ENCODE peak calls at places on chromosomes 13 and 19, in five cellular contexts. R is astrocyte, Z is right atrium auricular region, O is thyroid gland, E is spleen. L is an unnamed sample.

GRCh38 chr19:46737275-46737654 is 8.6 kb upstream of the FKRP start:
- DNase-seq in O (no peak), Z (no peak), E (no peak), R (no peak), L (no peak)

GRCh38 chr13:87656311-87656710 is 14.9 kb upstream of the SLITRK5 start:
- DNase-seq in O (no peak), E (no peak), R (peak; percentile 76), Z (no peak), L (no peak)

GRCh38 chr19:31629936-31630335 is 280.7 kb upstream of the TSHZ3 start:
- DNase-seq in E (no peak), Z (no peak), R (no peak), O (no peak), L (no peak)

GRCh38 chr13:57630661-57631606 is 610 bp upstream of the PCDH17 start:
- DNase-seq in Z (no peak), E (no peak), O (no peak), R (peak; percentile 79), L (no peak)

GRCh38 chr13:52882803-52883202 is 34.4 kb upstream of the PCDH8 start:
- DNase-seq in E (no peak), O (no peak), Z (no peak), R (no peak), L (no peak)

GRCh38 chr19:34418300-34418699 is 9.9 kb upstream of the UBA2 start:
- DNase-seq in R (no peak), E (no peak), Z (no peak), O (no peak), L (no peak)

GRCh38 chr13:38735655-38736440 is 49.0 kb downstream of the FREM2 start:
- DNase-seq in E (no peak), Z (no peak), R (no peak), O (peak; percentile 20), L (no peak)

GRCh38 chr13:73268306-73268705 is 209.5 kb downstream of the KLF5 start:
- DNase-seq in O (no peak), Z (no peak), R (no peak), E (no peak), L (peak; percentile 58)

GRCh38 chr19:17475541-17476115 is 5.3 kb downstream of the SLC27A1 start:
- DNase-seq in E (no peak), O (peak; percentile 52), Z (peak; percentile 66), R (peak; percentile 61), L (no peak)

GRCh38 chr19:7595466-7596133 is at the start of gene CAMSAP3:
- DNase-seq in O (peak; percentile 62), R (no peak), Z (no peak), E (no peak), L (peak; percentile 73)

GRCh38 chr19:54252243-54252642 is 4.8 kb downstream of the LILRB5 start:
- DNase-seq in E (no peak), R (no peak), Z (peak; percentile 9), O (no peak), L (no peak)

GRCh38 chr13:47598340-47598911 is 402.6 kb downstream of the SUCLA2 start:
- DNase-seq in E (no peak), O (no peak), Z (no peak), R (no peak), L (no peak)

GRCh38 chr19:49872245-49873148 is 4.7 kb downstream of the AKT1S1 start:
- DNase-seq in R (no peak), Z (no peak), E (no peak), O (no peak), L (no peak)

GRCh38 chr13:29369060-29369743 is 226.3 kb downstream of the SLC7A1 start:
- DNase-seq in E (no peak), Z (no peak), R (peak; percentile 16), O (peak; percentile 42), L (no peak)

GRCh38 chr19:1725100-1726064 is 27.9 kb upstream of the ONECUT3 start:
- DNase-seq in R (no peak), Z (no peak), E (no peak), O (no peak), L (peak; percentile 25)

GRCh38 chr19:31419871-31420430 is 70.7 kb upstream of the TSHZ3 start:
- DNase-seq in E (no peak), O (no peak), R (no peak), Z (no peak), L (no peak)

GRCh38 chr13:102935896-102936321 is 90.1 kb downstream of the ERCC5 start:
- DNase-seq in R (no peak), E (no peak), Z (no peak), O (no peak), L (no peak)

GRCh38 chr13:50910483-50910805 is 853 bp downstream of the RNASEH2B start:
- DNase-seq in O (no peak), R (peak; percentile 48), E (no peak), Z (no peak), L (no peak)

GRCh38 chr19:5534787-5535586 is 32.8 kb downstream of the TINCR start:
- DNase-seq in E (no peak), R (no peak), Z (no peak), O (no peak), L (no peak)

GRCh38 chr13:28540612-28541011 is 45.7 kb upstream of the FLT1 start:
- DNase-seq in O (no peak), Z (no peak), E (no peak), R (no peak), L (no peak)

GRCh38 chr13:104006625-104007061 is 940.4 kb upstream of the SLC10A2 start:
- DNase-seq in R (peak; percentile 90), E (no peak), O (peak; percentile 3), Z (no peak), L (no peak)

GRCh38 chr13:94163535-94163934 is 315.9 kb downstream of the DCT start:
- DNase-seq in E (no peak), Z (no peak), R (no peak), O (no peak), L (no peak)

GRCh38 chr19:15222738-15223648 is 9.3 kb downstream of the EPHX3 start:
- DNase-seq in O (peak; percentile 70), E (peak; percentile 93), R (peak; percentile 88), Z (peak; percentile 91), L (peak; percentile 74)

GRCh38 chr13:49220856-49221614 is 897 bp downstream of the MLNR start:
- DNase-seq in O (no peak), Z (peak; percentile 26), E (no peak), R (no peak), L (no peak)

GRCh38 chr13:41465215-41465907 is 8.0 kb downstream of the RGCC start:
- DNase-seq in O (peak; percentile 21), R (peak; percentile 82), E (peak; percentile 94), Z (no peak), L (peak; percentile 65)

DNA sequence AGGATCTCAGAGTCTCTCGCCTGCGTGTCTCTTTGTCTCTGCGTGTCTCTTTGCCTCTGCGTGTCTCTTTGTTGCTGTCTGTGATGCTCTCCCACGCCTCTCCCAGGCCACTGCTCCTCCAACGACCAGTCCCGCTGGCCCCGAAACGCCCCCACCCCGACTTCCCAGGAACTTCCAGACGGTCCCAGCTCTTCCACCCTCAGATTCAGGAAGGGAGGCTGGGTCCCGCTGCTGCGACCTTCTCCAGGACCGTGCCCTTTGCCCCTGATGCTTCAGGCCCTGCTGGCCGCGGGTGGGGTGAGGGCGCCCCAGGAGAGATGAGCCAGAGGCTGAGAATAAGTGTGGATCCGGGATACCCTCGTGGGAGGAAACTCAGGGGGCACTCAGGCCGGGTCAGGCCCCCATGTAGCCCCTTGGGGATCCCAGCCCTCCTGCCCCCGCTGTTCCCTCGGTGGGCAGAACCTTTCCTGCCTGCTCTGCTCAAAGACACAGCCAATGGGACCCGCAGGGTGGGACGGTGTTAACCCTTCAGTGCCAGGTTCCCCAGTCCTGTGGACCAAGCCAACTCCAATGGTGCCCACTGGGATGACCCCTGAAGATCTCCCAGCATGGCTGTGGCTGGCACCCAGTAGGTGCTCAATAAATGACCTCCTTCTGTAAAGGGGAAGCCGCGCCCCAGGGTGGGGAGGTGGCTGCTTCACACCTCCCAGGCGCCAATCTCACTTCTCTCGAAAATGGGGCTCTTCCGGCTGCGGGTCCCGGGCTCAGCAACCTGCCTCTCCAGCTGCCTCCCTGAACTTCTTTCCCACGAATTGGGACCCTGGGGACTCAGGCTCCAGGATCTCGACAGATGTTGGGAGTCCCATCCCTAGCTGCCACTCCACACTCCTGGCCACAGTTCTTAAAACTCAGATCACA is 1.5 kb upstream of the S1PR5 start:
- DNase-seq in Z (no peak), R (no peak), O (no peak), E (no peak), L (no peak)
- H3K4me3 ChIP-seq in Z (no peak overlapping the region), R (no peak overlapping the region), O (no peak overlapping the region), E (peak overlapping the region; percentile 53), L (no peak overlapping the region)

GRCh38 chr13:20943519-20944012 is 41.0 kb upstream of the XPO4 start:
- DNase-seq in E (peak; percentile 89), R (peak; percentile 89), O (peak; percentile 92), Z (peak; percentile 94), L (peak; percentile 96)

GRCh38 chr13:20939662-20940061 is 37.1 kb upstream of the XPO4 start:
- DNase-seq in E (no peak), Z (no peak), O (no peak), R (no peak), L (no peak)

GRCh38 chr13:20940083-20940482 is 37.5 kb upstream of the XPO4 start:
- DNase-seq in R (peak; percentile 43), E (no peak), O (no peak), Z (no peak), L (no peak)

GRCh38 chr13:20942938-20943518 is 40.5 kb upstream of the XPO4 start:
- DNase-seq in R (no peak), Z (no peak), O (peak; percentile 6), E (no peak), L (peak; percentile 35)

GRCh38 chr13:20938302-20938701 is 35.8 kb upstream of the XPO4 start:
- DNase-seq in E (no peak), R (no peak), Z (no peak), O (no peak), L (no peak)
- TF ChIP-seq CTCF in E (no peak), R (no peak), Z (no peak), O (no peak), L (no peak)

DNA sequence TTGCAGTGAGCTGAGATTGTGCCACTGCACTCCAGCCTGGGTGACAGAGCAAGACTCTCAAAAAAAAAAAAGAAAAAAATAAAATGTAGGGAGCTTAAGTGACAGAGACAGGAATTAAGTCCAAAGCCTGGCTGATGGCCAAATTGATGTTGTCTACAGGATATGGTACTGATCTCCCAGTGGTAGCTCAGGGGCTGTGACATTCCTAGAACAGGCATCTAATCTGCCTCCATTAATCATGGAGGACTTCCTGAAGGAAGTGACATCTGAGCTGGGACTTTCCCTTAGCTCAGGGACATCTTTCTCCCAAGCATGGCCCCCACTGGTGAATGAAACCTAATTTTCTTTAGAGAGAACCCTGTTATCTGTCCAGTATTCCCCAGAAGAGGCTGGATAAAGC is 11.4 kb upstream of the EDDM13 start:
- DNase-seq in R (no peak), Z (no peak), E (no peak), O (no peak), L (no peak)
- H3K4me1 ChIP-seq in R (no peaks in the 10 kb centered on the region), Z (no peaks in the 10 kb centered on the region), E (no peaks in the 10 kb centered on the region), O (no peaks in the 10 kb centered on the region), L (no peaks in the 10 kb centered on the region)

GRCh38 chr13:114196629-114197028 is 17.6 kb downstream of the CFAP97D2 start:
- DNase-seq in R (no peak), Z (no peak), E (no peak), O (no peak), L (no peak)
- H3K4me3 ChIP-seq in R (no peak overlapping the region), Z (no peak overlapping the region), E (no peak overlapping the region), O (no peak overlapping the region), L (no peak overlapping the region)